ENCODE peak calls at places on chromosomes 13 and 19, in six cellular contexts. A is cardiac muscle cell, O is ovary, X is neuronal stem cell, P is endodermal cell, D is PC-9. K is an unnamed sample. For H3K4me1, the result is how much of the 10 kb centered on the place peaks cover.

GRCh38 chr19:33814181-33815165 is 17.8 kb downstream of the KCTD15 start:
- DNase-seq in D (no peak), A (no peak), X (no peak), P (peak), O (no peak), K (no peak)

GRCh38 chr19:36604656-36605100 is 435 bp upstream of the ZNF382 start:
- DNase-seq in P (peak), A (peak), X (no peak), O (peak), D (no peak), K (no peak)

GRCh38 chr13:81326913-81327312 is 986.0 kb upstream of the SPRY2 start:
- DNase-seq in D (no peak), X (no peak), O (no peak), A (no peak), P (no peak), K (no peak)

GRCh38 chr13:79289557-79289956 is 116.5 kb downstream of the RBM26 start:
- DNase-seq in X (no peak), P (no peak), D (no peak), A (no peak), O (no peak), K (no peak)

GRCh38 chr19:13053238-13053637 is 49.4 kb downstream of the LYL1 start:
- DNase-seq in P (no peak), O (peak), A (peak), X (no peak), D (no peak), K (no peak)

GRCh38 chr19:37114001-37114400 is 35.8 kb downstream of the ZNF420 start:
- DNase-seq in X (no peak), P (no peak), A (no peak), O (no peak), D (no peak), K (no peak)

GRCh38 chr13:36310417-36311108 is 12.9 kb upstream of the CCDC169 start:
- DNase-seq in P (no peak), O (no peak), X (no peak), D (no peak), A (peak), K (no peak)

GRCh38 chr13:108283110-108283509 is 13.6 kb downstream of the TNFSF13B start:
- DNase-seq in A (peak), P (no peak), O (no peak), X (no peak), D (no peak), K (no peak)

GRCh38 chr19:40805258-40805868 is 6.4 kb downstream of the EGLN2 start:
- DNase-seq in D (no peak), A (no peak), X (no peak), O (peak), P (no peak), K (no peak)

GRCh38 chr19:604355-604754 is 14.7 kb downstream of the HCN2 start:
- DNase-seq in O (no peak), P (no peak), A (no peak), D (no peak), X (no peak), K (no peak)

GRCh38 chr19:17847538-17848366 is at the start of gene JAK3:
- DNase-seq in D (no peak), P (peak), O (peak), X (peak), A (peak), K (no peak)

GRCh38 chr13:82654851-82655517 is 1227.3 kb downstream of the SLITRK1 start:
- DNase-seq in A (peak), D (no peak), P (no peak), O (peak), X (no peak), K (no peak)

GRCh38 chr13:99087130-99087953 is 109.5 kb upstream of the DOCK9 start:
- DNase-seq in P (peak), D (peak), O (peak), X (peak), A (peak), K (peak)

GRCh38 chr13:41139296-41139966 is 6.8 kb upstream of the KBTBD6 start:
- DNase-seq in D (no peak), O (no peak), A (no peak), P (no peak), X (no peak), K (no peak)

GRCh38 chr13:113366031-113366588 is 2.2 kb upstream of the GRTP1 start:
- DNase-seq in D (no peak), P (no peak), X (no peak), O (no peak), A (peak), K (no peak)

GRCh38 chr13:108760129-108760528 is 130.7 kb downstream of the MYO16 start:
- DNase-seq in A (no peak), O (no peak), P (no peak), X (no peak), D (no peak), K (no peak)

GRCh38 chr19:9956956-9957355 is 20.6 kb upstream of the OLFM2 start:
- DNase-seq in O (no peak), P (no peak), X (no peak), D (no peak), A (no peak), K (no peak)

GRCh38 chr13:70723732-70724131 is 615.5 kb upstream of the KLHL1 start:
- DNase-seq in A (no peak), P (no peak), D (no peak), X (no peak), O (no peak), K (no peak)

GRCh38 chr19:41912899-41913475 is 15.3 kb downstream of the ERFL start:
- DNase-seq in P (peak), O (no peak), X (no peak), D (no peak), A (no peak), K (no peak)

GRCh38 chr19:46741447-46741846 is 4.4 kb upstream of the FKRP start:
- DNase-seq in P (no peak), D (no peak), X (no peak), O (no peak), A (no peak), K (no peak)

GRCh38 chr19:46745030-46745429 is 827 bp upstream of the FKRP start:
- DNase-seq in P (no peak), O (peak), D (no peak), A (no peak), X (no peak), K (no peak)

GRCh38 chr19:46745521-46746280 is at the start of gene FKRP:
- DNase-seq in D (no peak), O (peak), A (no peak), P (peak), X (no peak), K (no peak)

GRCh38 chr19:46746281-46746965 is at the start of gene STRN4:
- DNase-seq in D (no peak), O (peak), X (peak), A (peak), P (peak), K (no peak)

GRCh38 chr19:46744005-46744691 is 1.7 kb upstream of the FKRP start:
- DNase-seq in P (no peak), A (no peak), O (no peak), D (no peak), X (no peak), K (no peak)
- H3K4me3 ChIP-seq in P (peak), A (no peak), O (no peak), D (peak), X (peak), K (peak)

GRCh38 chr19:6058411-6059201 is 51.7 kb downstream of the RFX2 start:
- DNase-seq in O (no peak), A (no peak), X (no peak), P (no peak), D (no peak), K (no peak)
- H3K4me1 ChIP-seq in O (under half), A (under half), X (under half), P (under half), D (half or more), K (under half)

GRCh38 chr19:21604941-21605548 is 99.6 kb downstream of the ZNF429 start:
- DNase-seq in A (peak), X (no peak), D (no peak), P (no peak), O (no peak), K (no peak)

GRCh38 chr19:21604351-21604926 is 99.0 kb downstream of the ZNF429 start:
- DNase-seq in A (peak), D (no peak), X (no peak), O (no peak), P (peak), K (peak)

GRCh38 chr19:21607453-21607852 is 102.1 kb downstream of the ZNF429 start:
- DNase-seq in D (no peak), X (no peak), A (no peak), P (no peak), O (no peak), K (no peak)

GRCh38 chr19:21602105-21602658 is 96.8 kb downstream of the ZNF429 start:
- DNase-seq in D (no peak), O (no peak), X (no peak), A (no peak), P (no peak), K (no peak)

DNA sequence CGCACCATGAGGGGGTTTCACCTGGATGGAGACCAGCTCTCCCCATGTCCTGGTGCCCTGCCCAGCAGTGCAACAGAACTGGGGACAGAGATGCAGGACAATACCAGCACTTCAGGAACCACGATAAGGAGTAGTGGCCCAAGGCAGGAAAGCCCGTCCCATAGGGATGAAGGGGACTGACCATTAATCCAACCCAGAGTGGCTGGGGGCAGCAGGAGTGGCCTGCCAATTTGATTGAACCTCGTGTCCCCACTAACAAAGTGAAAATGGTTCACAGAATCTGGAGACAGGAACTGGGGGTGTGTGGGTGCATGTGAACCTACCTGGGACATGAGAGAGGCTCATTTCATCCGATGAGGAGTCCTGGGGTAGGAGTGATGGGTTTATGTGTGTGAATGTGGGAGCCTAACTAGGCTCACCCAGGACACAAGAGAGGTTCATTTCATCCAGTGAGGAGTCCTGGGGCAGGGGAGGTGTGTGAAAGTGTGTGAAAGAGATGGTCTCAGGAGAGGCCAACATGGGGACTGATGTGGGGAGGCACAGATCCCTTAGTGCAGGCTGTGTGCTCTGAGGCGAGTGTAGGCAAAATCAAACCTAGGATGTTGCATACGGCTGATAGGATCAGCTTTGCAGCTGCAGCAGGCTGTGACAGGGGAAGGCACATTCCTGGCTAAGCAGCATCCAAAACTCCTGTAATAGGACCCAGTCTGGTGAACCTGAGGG is 98.2 kb downstream of the ZNF429 start:
- DNase-seq in D (no peak), P (no peak), X (no peak), O (no peak), A (no peak), K (no peak)
- H3K4me3 ChIP-seq in D (peak), P (no peak), X (no peak), O (no peak), A (no peak), K (no peak)

GRCh38 chr19:48244289-48244688 is 11.4 kb downstream of the CARD8 start:
- DNase-seq in D (no peak), X (no peak), P (no peak), O (no peak), A (peak), K (no peak)

GRCh38 chr19:48248081-48248833 is 7.5 kb downstream of the CARD8 start:
- DNase-seq in A (no peak), X (no peak), P (no peak), O (no peak), D (no peak), K (no peak)

GRCh38 chr19:48247212-48247611 is 8.5 kb downstream of the CARD8 start:
- DNase-seq in A (no peak), D (no peak), O (no peak), X (no peak), P (no peak), K (no peak)

GRCh38 chr19:48249502-48250014 is 6.2 kb downstream of the CARD8 start:
- DNase-seq in X (no peak), P (no peak), A (peak), D (no peak), O (no peak), K (no peak)

GRCh38 chr19:48246101-48246500 is 9.6 kb downstream of the CARD8 start:
- DNase-seq in P (no peak), X (no peak), O (no peak), D (no peak), A (no peak), K (no peak)
- H3K4me1 ChIP-seq in P (under half), X (under half), O (under half), D (under half), A (under half), K (under half)

DNA sequence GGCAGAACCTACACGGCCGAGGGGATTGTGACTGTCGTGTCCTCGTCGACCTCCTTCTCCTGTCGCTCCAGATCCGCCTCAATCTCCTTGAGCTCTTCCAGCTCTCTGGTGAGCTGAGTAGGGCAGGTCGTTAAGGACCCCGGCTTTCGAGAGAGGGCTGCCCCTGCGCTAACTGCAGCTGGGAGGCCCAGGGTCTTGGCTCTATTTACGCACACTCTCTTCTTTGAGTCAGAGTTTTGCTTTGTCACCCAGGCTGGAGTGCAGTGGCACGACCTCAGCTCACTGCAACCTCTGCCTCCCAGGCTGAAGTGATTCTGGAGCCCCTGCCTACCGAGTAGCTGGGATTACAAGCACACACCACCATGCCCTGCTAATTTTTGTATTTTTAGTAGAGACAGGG is 7.6 kb downstream of the SPC24 start:
- DNase-seq in O (no peak), X (no peak), P (no peak), A (no peak), D (peak), K (no peak)
- H3K4me3 ChIP-seq in O (no peak), X (no peak), P (no peak), A (no peak), D (no peak), K (no peak)

GRCh38 chr19:2532252-2533071 is 56.5 kb downstream of the GADD45B start:
- DNase-seq in O (no peak), P (no peak), D (peak), X (no peak), A (peak), K (no peak)

GRCh38 chr19:2527171-2527570 is 51.2 kb downstream of the GADD45B start:
- DNase-seq in X (no peak), A (no peak), D (no peak), P (no peak), O (no peak), K (no peak)

GRCh38 chr19:2527716-2528115 is 51.8 kb downstream of the GADD45B start:
- DNase-seq in O (no peak), P (no peak), X (no peak), A (no peak), D (no peak), K (no peak)

GRCh38 chr19:2528543-2529173 is 52.7 kb downstream of the GADD45B start:
- DNase-seq in O (no peak), P (no peak), D (peak), A (no peak), X (no peak), K (no peak)

DNA sequence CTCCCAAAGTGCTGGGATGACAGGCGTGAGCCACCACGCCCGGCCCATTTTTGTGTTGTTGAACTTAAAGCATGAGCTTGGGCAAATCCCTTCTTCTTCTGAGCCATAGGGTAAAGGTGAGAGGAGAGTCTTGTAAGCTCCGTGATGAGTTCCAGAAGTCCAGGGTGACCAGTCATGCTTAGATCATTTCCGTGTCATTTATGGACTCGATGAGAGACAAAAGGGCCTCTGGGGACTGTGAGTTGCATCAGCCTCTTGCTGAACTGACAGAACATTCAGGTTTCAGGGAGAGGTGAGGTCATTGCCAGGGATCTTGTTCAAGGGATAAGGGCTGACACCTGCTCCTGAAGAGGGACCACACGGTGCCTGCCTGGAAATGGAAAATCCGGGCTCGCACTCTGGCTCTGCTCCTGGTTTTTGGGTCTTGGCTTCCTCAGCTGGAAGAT is 53.6 kb downstream of the GADD45B start:
- DNase-seq in P (no peak), D (peak), X (no peak), A (peak), O (no peak), K (no peak)
- H3K4me1 ChIP-seq in P (under half), D (half or more), X (under half), A (under half), O (under half), K (under half)

DNA sequence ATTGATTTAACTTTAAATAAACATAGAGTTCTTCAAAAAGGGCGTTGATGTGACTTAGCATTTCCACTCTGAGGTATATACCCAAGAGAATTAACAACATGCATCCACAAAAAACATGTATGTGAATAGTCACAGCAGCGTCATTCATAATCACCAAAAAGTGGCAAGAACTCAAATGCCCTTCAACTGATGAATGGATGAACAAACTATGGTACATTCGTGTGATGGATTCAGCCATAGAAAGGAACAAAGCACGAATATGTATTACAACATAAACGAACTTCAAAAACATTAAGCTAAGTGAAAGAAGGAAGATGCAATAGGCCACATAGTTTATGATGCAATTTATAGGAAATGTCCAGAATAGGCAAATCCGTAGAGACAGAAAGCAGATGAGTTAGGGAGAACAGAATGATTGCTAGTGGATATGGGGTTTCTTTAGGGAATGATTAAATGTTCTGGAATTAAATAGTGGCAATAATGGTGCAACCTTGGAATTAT is 72.3 kb upstream of the UQCRFS1 start:
- DNase-seq in D (no peak), P (no peak), X (no peak), A (no peak), O (no peak), K (no peak)
- H3K4me3 ChIP-seq in D (no peak), P (no peak), X (no peak), A (no peak), O (no peak), K (no peak)

DNA sequence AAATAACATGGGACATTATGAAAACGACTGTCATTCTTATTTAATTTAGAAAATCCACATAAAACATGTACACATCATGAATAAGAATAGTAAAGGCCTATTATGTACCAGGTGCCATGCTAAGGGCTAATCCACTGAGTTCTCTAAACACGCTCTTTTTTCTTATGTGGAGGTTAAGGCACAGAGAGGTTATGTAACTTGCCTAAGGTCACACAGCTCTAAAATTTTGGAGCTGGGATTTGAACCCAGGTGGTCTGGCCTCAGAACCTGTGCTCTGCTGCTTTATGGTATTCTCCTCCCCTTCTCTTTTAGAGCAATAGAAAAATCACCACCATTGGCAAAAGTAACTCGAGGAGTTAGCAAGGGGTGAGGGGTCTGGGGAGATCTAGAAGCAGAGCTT is 156.9 kb upstream of the ZNF536 start:
- DNase-seq in D (no peak), X (no peak), P (no peak), O (no peak), A (no peak), K (no peak)
- H3K4me1 ChIP-seq in D (under half), X (under half), P (under half), O (under half), A (under half), K (under half)

K was measured in NT2/D1.